ENCODE peak calls at places on chromosomes 16 and 17, in six cellular contexts. O, Z, W, R, F and S are unnamed samples.

GRCh38 chr17:80103061-80103481 is 1.7 kb downstream of the GAA start:
- DNase-seq in F (no peak), Z (no peak), R (no peak), O (no peak), W (no peak), S (no peak)

GRCh38 chr16:25126820-25127232 is 15.3 kb downstream of the LCMT1 start:
- DNase-seq in W (no peak), O (no peak), Z (no peak), R (no peak), F (peak; percentile 36), S (no peak)

GRCh38 chr17:73309727-73310555 is 1.9 kb downstream of the CDC42EP4 start:
- DNase-seq in Z (no peak), F (no peak), O (no peak), R (no peak), W (no peak), S (no peak)

GRCh38 chr17:13079010-13079409 is 61.2 kb upstream of the ELAC2 start:
- DNase-seq in Z (no peak), F (no peak), R (no peak), O (no peak), W (no peak), S (no peak)

GRCh38 chr16:424033-424622 is 1.3 kb upstream of the RAB11FIP3 start:
- DNase-seq in F (no peak), R (peak; percentile 81), Z (peak; percentile 91), W (no peak), O (no peak), S (no peak)

GRCh38 chr16:30350134-30350871 is 4.8 kb downstream of the CD2BP2 start:
- DNase-seq in R (no peak), O (no peak), Z (no peak), F (peak; percentile 24), W (no peak), S (peak; percentile 31)

GRCh38 chr17:81987161-81987770 is 9.8 kb downstream of the ASPSCR1 start:
- DNase-seq in O (no peak), Z (no peak), W (no peak), F (no peak), R (no peak), S (no peak)

GRCh38 chr17:39926135-39926587 is 1.2 kb downstream of the ORMDL3 start:
- DNase-seq in F (no peak), R (no peak), Z (no peak), W (no peak), O (no peak), S (no peak)

GRCh38 chr17:74949455-74950115 is 13.9 kb downstream of the OTOP3 start:
- DNase-seq in W (no peak), Z (no peak), O (no peak), F (no peak), R (no peak), S (no peak)

GRCh38 chr16:318628-319027 is 33.9 kb downstream of the AXIN1 start:
- DNase-seq in O (no peak), W (no peak), Z (no peak), R (no peak), F (no peak), S (no peak)

GRCh38 chr16:48613061-48613957 is 3.3 kb upstream of the N4BP1 start:
- DNase-seq in R (no peak), F (peak; percentile 59), W (no peak), O (no peak), Z (no peak), S (peak; percentile 84)

GRCh38 chr17:38925263-38925995 is at the start of gene LASP1NB:
- DNase-seq in W (no peak), Z (no peak), O (peak; percentile 24), F (no peak), R (no peak), S (no peak)

GRCh38 chr16:1293921-1294656 is 15.3 kb upstream of the UBE2I start:
- DNase-seq in Z (no peak), R (no peak), F (no peak), O (no peak), W (no peak), S (no peak)